ENCODE peak calls at places on chromosome 12, in eight cellular contexts. K is stomach, B is endothelial cell of umbilical vein, V is prostate gland, E is transverse colon, O is Panc1, Q is GM12892, X is suprapubic skin. P is an unnamed sample.
A peak's percentile ranks its signal among the peaks of the same experiment; 100 is the strongest.

GRCh38 chr12:6605425-6606330 is 1.5 kb downstream of the CHD4 start:
- DNase-seq in K (no peak), B (peak; percentile 15), V (peak; percentile 36), E (no peak), O (no peak), Q (no peak), X (peak; percentile 74), P (no peak)

GRCh38 chr12:31491819-31492598 is 98.9 kb downstream of the DENND5B start:
- DNase-seq in K (no peak), B (peak; percentile 94), V (peak; percentile 20), E (no peak), O (peak; percentile 77), Q (no peak), X (no peak), P (peak; percentile 77)

GRCh38 chr12:119841433-119842210 is 35.5 kb downstream of the CIT start:
- DNase-seq in K (no peak), B (peak; percentile 5), V (no peak), E (no peak), O (no peak), Q (no peak), X (no peak), P (no peak)

GRCh38 chr12:133038310-133038709 is 1.0 kb downstream of the ZNF84 start:
- DNase-seq in K (no peak), B (peak; percentile 6), V (no peak), E (no peak), O (no peak), Q (no peak), X (no peak), P (no peak)

GRCh38 chr12:12807970-12808702 is 5.0 kb upstream of the DDX47 start:
- DNase-seq in K (peak; percentile 43), B (peak; percentile 95), V (no peak), E (peak; percentile 60), O (no peak), Q (peak; percentile 32), X (no peak), P (no peak)

GRCh38 chr12:113230315-113231274 is 9.3 kb downstream of the TPCN1 start:
- DNase-seq in K (no peak), B (peak; percentile 21), V (no peak), E (no peak), O (no peak), Q (no peak), X (peak; percentile 35), P (no peak)

GRCh38 chr12:58557156-58557555 is 363.1 kb downstream of the LRIG3 start:
- DNase-seq in K (no peak), B (peak; percentile 95), V (no peak), E (no peak), O (no peak), Q (no peak), X (no peak), P (no peak)

GRCh38 chr12:40692617-40693502 is 621 bp downstream of the CNTN1 start:
- DNase-seq in K (no peak), B (no peak), V (peak; percentile 29), E (no peak), O (no peak), Q (no peak), X (peak; percentile 66), P (no peak)

GRCh38 chr12:108455706-108456105 is 59.4 kb upstream of the FICD start:
- DNase-seq in K (no peak), B (no peak), V (no peak), E (no peak), O (no peak), Q (no peak), X (no peak), P (no peak)

GRCh38 chr12:130183585-130184370 is 21.5 kb downstream of the FZD10 start:
- DNase-seq in K (peak; percentile 16), B (no peak), V (no peak), E (no peak), O (no peak), Q (no peak), X (no peak), P (no peak)

GRCh38 chr12:57149309-57149900 is 2.0 kb upstream of the LRP1-AS start:
- DNase-seq in K (no peak), B (no peak), V (no peak), E (peak; percentile 77), O (no peak), Q (no peak), X (peak; percentile 90), P (no peak)

GRCh38 chr12:14962797-14963196 is 1.4 kb upstream of the ARHGDIB start:
- DNase-seq in K (no peak), B (no peak), V (no peak), E (no peak), O (no peak), Q (no peak), X (no peak), P (no peak)

GRCh38 chr12:109493090-109493489 is 15.7 kb downstream of the UBE3B start:
- DNase-seq in K (no peak), B (no peak), V (no peak), E (no peak), O (no peak), Q (no peak), X (no peak), P (no peak)

GRCh38 chr12:2902287-2902880 is 11.7 kb downstream of the TULP3 start:
- DNase-seq in K (peak; percentile 49), B (peak; percentile 48), V (peak; percentile 40), E (peak; percentile 10), O (no peak), Q (no peak), X (no peak), P (no peak)

GRCh38 chr12:75705749-75706719 is 194.6 kb upstream of the KRR1 start:
- DNase-seq in K (no peak), B (peak; percentile 98), V (no peak), E (no peak), O (no peak), Q (no peak), X (no peak), P (no peak)

GRCh38 chr12:123141615-123142517 is 9.0 kb downstream of the PITPNM2 start:
- DNase-seq in K (peak; percentile 64), B (peak; percentile 72), V (no peak), E (peak; percentile 84), O (peak; percentile 28), Q (no peak), X (peak; percentile 64), P (no peak)

GRCh38 chr12:56107242-56107641 is 2.9 kb downstream of the PA2G4 start:
- DNase-seq in K (no peak), B (no peak), V (no peak), E (no peak), O (no peak), Q (no peak), X (no peak), P (no peak)

GRCh38 chr12:89474615-89475014 is 50.0 kb downstream of the GALNT4 start:
- DNase-seq in K (no peak), B (no peak), V (no peak), E (no peak), O (no peak), Q (no peak), X (no peak), P (no peak)

GRCh38 chr12:89470741-89471504 is 53.7 kb downstream of the GALNT4 start:
- DNase-seq in K (no peak), B (peak; percentile 73), V (no peak), E (no peak), O (peak; percentile 33), Q (no peak), X (no peak), P (no peak)

GRCh38 chr12:89469361-89469760 is 55.2 kb downstream of the GALNT4 start:
- DNase-seq in K (no peak), B (peak; percentile 76), V (no peak), E (no peak), O (no peak), Q (no peak), X (no peak), P (no peak)

GRCh38 chr12:89475203-89475990 is 49.2 kb downstream of the GALNT4 start:
- DNase-seq in K (no peak), B (no peak), V (no peak), E (no peak), O (no peak), Q (no peak), X (no peak), P (no peak)

GRCh38 chr12:89472508-89472907 is 52.1 kb downstream of the GALNT4 start:
- DNase-seq in K (no peak), B (no peak), V (no peak), E (no peak), O (no peak), Q (no peak), X (no peak), P (no peak)
- TF ChIP-seq POLR2AphosphoS5 in K (no peak), B (no peak), V (no peak), E (no peak), O (no peak), Q (no peak), X (no peak), P (no peak)

GRCh38 chr12:102821149-102821548 is 95.9 kb downstream of the PAH start:
- DNase-seq in K (no peak), B (no peak), V (no peak), E (no peak), O (no peak), Q (no peak), X (no peak), P (no peak)
- TF ChIP-seq POLR2AphosphoS5 in K (no peak), B (no peak), V (no peak), E (no peak), O (no peak), Q (no peak), X (no peak), P (no peak)

GRCh38 chr12:121391619-121392324 is 8.1 kb upstream of the RNF34 start:
- DNase-seq in K (peak; percentile 33), B (no peak), V (no peak), E (peak; percentile 38), O (no peak), Q (no peak), X (peak; percentile 29), P (peak; percentile 47)
- TF ChIP-seq POLR2AphosphoS5 in K (no peak), B (no peak), V (no peak), E (no peak), O (no peak), Q (no peak), X (no peak), P (no peak)

GRCh38 chr12:11743333-11743732 is 93.9 kb downstream of the ETV6 start:
- DNase-seq in K (no peak), B (no peak), V (no peak), E (no peak), O (no peak), Q (no peak), X (no peak), P (no peak)

GRCh38 chr12:11746940-11747716 is 97.7 kb downstream of the ETV6 start:
- DNase-seq in K (no peak), B (no peak), V (no peak), E (no peak), O (no peak), Q (no peak), X (no peak), P (no peak)

GRCh38 chr12:11746024-11746771 is 96.7 kb downstream of the ETV6 start:
- DNase-seq in K (no peak), B (peak; percentile 92), V (peak; percentile 47), E (no peak), O (peak; percentile 24), Q (no peak), X (no peak), P (no peak)

GRCh38 chr12:11743748-11744147 is 94.3 kb downstream of the ETV6 start:
- DNase-seq in K (no peak), B (no peak), V (no peak), E (no peak), O (no peak), Q (no peak), X (no peak), P (no peak)

DNA sequence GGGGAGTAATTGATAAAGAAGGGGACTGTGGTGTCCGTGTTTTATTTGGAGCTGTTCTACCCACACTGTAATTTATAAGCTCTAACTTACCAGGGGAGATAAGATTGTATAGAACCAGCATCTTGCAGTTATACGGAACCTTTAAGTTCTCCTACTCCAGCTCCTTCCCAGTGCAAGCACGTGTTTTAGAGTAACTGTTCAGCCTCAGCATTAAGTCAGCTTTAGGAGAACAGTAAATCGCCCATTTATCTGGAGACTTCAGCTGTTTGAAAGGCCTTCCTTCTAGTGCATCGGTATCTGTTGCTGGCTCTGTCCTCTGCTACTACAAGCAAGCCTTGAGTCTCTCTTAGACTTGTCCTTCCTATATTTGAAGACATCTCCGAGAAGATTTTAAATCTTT is 95.6 kb downstream of the ETV6 start:
- DNase-seq in K (no peak), B (no peak), V (no peak), E (no peak), O (no peak), Q (no peak), X (no peak), P (no peak)
- TF ChIP-seq POLR2AphosphoS5 in K (no peak), B (no peak), V (no peak), E (no peak), O (no peak), Q (no peak), X (no peak), P (no peak)